ENCODE peak calls at places on chromosomes 2 and 18, in five cellular contexts. H is dorsolateral prefrontal cortex, B is fibroblast of villous mesenchyme, L is sigmoid colon, F is GM23248. O is an unnamed sample.

GRCh38 chr2:38720613-38721241 is 30.4 kb downstream of the SRSF7 start:
- DNase-seq in H (no peak), B (peak), L (peak), F (peak), O (peak)

GRCh38 chr18:54679318-54680149 is 88.5 kb downstream of the DYNAP start:
- DNase-seq in H (no peak), B (peak), L (no peak), F (peak), O (peak)

GRCh38 chr2:64931536-64932326 is 57.5 kb upstream of the SLC1A4 start:
- DNase-seq in H (no peak), B (no peak), L (peak), F (no peak), O (no peak)

GRCh38 chr2:260507-261161 is 3.2 kb downstream of the SH3YL1 start:
- DNase-seq in H (no peak), B (peak), L (no peak), F (no peak), O (no peak)

GRCh38 chr18:33369711-33370449 is 70.6 kb downstream of the CCDC178 start:
- DNase-seq in H (no peak), B (no peak), L (no peak), F (no peak), O (no peak)

GRCh38 chr18:32610116-32610630 is 139.5 kb upstream of the GAREM1 start:
- DNase-seq in H (no peak), B (no peak), L (no peak), F (no peak), O (no peak)

GRCh38 chr2:240249423-240250149 is 109.1 kb upstream of the OTOS start:
- DNase-seq in H (peak), B (no peak), L (peak), F (no peak), O (no peak)

GRCh38 chr2:8836979-8837794 is at the start of gene KIDINS220:
- DNase-seq in H (peak), B (peak), L (peak), F (peak), O (peak)

GRCh38 chr2:65165595-65165994 is 35.7 kb upstream of the RAB1A start:
- DNase-seq in H (no peak), B (no peak), L (no peak), F (no peak), O (no peak)

GRCh38 chr18:63890950-63891304 is 3.4 kb downstream of the SERPINB2 start:
- DNase-seq in H (no peak), B (no peak), L (no peak), F (no peak), O (no peak)

GRCh38 chr18:30944773-30945172 is 97.8 kb downstream of the DSC3 start:
- DNase-seq in H (no peak), B (no peak), L (no peak), F (no peak), O (no peak)

GRCh38 chr18:35938158-35938557 is 34.3 kb upstream of the RMP24 start:
- DNase-seq in H (no peak), B (no peak), L (no peak), F (peak), O (peak)

GRCh38 chr18:46712406-46712805 is 44.4 kb downstream of the ST8SIA5 start:
- DNase-seq in H (no peak), B (peak), L (no peak), F (peak), O (no peak)

GRCh38 chr2:160936407-160936806 is 223.8 kb upstream of the TANK start:
- DNase-seq in H (no peak), B (no peak), L (no peak), F (no peak), O (no peak)

GRCh38 chr18:32552421-32553030 is 81.8 kb upstream of the GAREM1 start:
- DNase-seq in H (no peak), B (peak), L (peak), F (peak), O (peak)

O was measured in amniotic epithelial cell.